ENCODE peak calls at places on chromosome 20, in seven cellular contexts. C is SK-N-SH, V is GM12878, A is Panc1, L is HCT116, Z is GM23338, T is A549. W is an unnamed sample.

GRCh38 chr20:24952376-24953203 is 3.5 kb downstream of the CST7 start:
- DNase-seq in C (no peak), V (no peak), A (no peak), L (no peak), Z (no peak), T (no peak), W (no peak)

GRCh38 chr20:53890434-53891305 is 179.7 kb downstream of the BCAS1 start:
- DNase-seq in C (no peak), V (no peak), A (no peak), L (no peak), Z (no peak), T (no peak), W (no peak)

GRCh38 chr20:32045999-32046398 is 6.0 kb upstream of the HCK start:
- DNase-seq in C (no peak), V (no peak), A (no peak), L (no peak), Z (no peak), T (no peak), W (no peak)

GRCh38 chr20:56540415-56540814 is 7.4 kb downstream of the FAM209B start:
- DNase-seq in C (no peak), V (no peak), A (no peak), L (no peak), Z (no peak), T (no peak), W (no peak)

GRCh38 chr20:33864324-33864963 is 53.3 kb downstream of the CHMP4B start:
- DNase-seq in C (peak; percentile 78), V (no peak), A (no peak), L (no peak), Z (no peak), T (no peak), W (no peak)

GRCh38 chr20:25247100-25247665 is 702 bp upstream of the PYGB start:
- DNase-seq in C (peak; percentile 68), V (no peak), A (no peak), L (peak; percentile 37), Z (peak; percentile 81), T (peak; percentile 84), W (peak; percentile 31)

GRCh38 chr20:24837721-24838456 is 111.2 kb upstream of the CST7 start:
- DNase-seq in C (no peak), V (no peak), A (no peak), L (no peak), Z (no peak), T (no peak), W (no peak)

GRCh38 chr20:46293084-46293483 is 15.2 kb downstream of the CDH22 start:
- DNase-seq in C (no peak), V (no peak), A (no peak), L (no peak), Z (peak; percentile 78), T (peak; percentile 40), W (no peak)

GRCh38 chr20:63280929-63281545 is 8.4 kb downstream of the ARFGAP1 start:
- DNase-seq in C (peak; percentile 61), V (no peak), A (no peak), L (no peak), Z (peak; percentile 77), T (peak; percentile 48), W (no peak)

GRCh38 chr20:43911066-43911465 is 3.6 kb upstream of the TOX2 start:
- DNase-seq in C (no peak), V (no peak), A (no peak), L (peak; percentile 38), Z (peak; percentile 13), T (peak; percentile 37), W (peak; percentile 23)

GRCh38 chr20:46057856-46058655 is 29.0 kb downstream of the SLC12A5 start:
- DNase-seq in C (no peak), V (no peak), A (no peak), L (no peak), Z (peak; percentile 93), T (no peak), W (peak; percentile 95)

GRCh38 chr20:16208443-16208842 is 364.8 kb downstream of the KIF16B start:
- DNase-seq in C (no peak), V (no peak), A (no peak), L (no peak), Z (no peak), T (no peak), W (no peak)

GRCh38 chr20:39390186-39390585 is 428.0 kb downstream of the DHX35 start:
- DNase-seq in C (no peak), V (no peak), A (no peak), L (no peak), Z (no peak), T (no peak), W (no peak)

DNA sequence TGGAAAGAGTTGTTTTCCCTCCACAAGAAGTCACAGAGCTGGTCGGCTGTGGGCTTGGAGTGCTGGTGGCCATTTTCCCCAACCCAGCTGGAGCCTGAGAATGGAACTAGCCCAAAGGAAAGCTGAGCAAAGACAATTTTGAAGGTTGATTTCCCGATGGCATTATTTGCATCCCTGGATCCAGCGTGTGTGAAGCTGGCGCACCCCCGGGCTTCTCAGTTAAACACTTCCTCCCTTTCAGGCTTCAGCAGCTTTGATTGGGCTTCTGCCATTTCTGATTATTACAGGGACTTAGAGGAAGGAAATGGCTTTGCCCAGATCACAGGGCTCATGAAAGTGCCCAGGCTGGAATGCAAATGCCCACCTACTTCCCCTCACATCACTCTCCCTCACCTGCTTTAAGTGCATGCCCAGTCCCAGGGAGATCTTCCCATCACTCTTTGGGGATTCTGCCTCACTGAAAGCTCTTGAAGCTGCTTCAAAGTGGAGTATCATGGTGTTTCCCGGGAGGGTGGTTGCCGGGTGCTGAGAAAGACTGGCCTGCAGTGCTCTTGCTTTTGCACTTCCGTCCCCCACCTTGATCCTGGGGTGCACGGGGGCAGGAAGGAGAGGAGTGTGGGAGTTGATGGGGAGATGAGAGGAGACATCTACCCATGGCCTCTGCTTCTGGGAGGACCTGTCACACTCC is 28.2 kb downstream of the PHACTR3 start:
- DNase-seq in C (no peak), V (no peak), A (no peak), L (no peak), Z (no peak), T (no peak), W (no peak)
- TF ChIP-seq REST in C (no peak), V (no peak), A (no peak), L (no peak), Z (no peak), T (no peak), W (no peak)

GRCh38 chr20:62255976-62256375 is 17.7 kb downstream of the OSBPL2 start:
- DNase-seq in C (no peak), V (no peak), A (no peak), L (no peak), Z (no peak), T (no peak), W (no peak)

GRCh38 chr20:62262064-62262463 is 23.7 kb downstream of the OSBPL2 start:
- DNase-seq in C (no peak), V (no peak), A (no peak), L (no peak), Z (no peak), T (no peak), W (no peak)

GRCh38 chr20:62259294-62259565 is 20.9 kb downstream of the OSBPL2 start:
- DNase-seq in C (no peak), V (no peak), A (no peak), L (no peak), Z (no peak), T (no peak), W (no peak)

GRCh38 chr20:62254021-62254724 is 15.9 kb downstream of the OSBPL2 start:
- DNase-seq in C (no peak), V (no peak), A (no peak), L (no peak), Z (peak; percentile 36), T (no peak), W (no peak)

DNA sequence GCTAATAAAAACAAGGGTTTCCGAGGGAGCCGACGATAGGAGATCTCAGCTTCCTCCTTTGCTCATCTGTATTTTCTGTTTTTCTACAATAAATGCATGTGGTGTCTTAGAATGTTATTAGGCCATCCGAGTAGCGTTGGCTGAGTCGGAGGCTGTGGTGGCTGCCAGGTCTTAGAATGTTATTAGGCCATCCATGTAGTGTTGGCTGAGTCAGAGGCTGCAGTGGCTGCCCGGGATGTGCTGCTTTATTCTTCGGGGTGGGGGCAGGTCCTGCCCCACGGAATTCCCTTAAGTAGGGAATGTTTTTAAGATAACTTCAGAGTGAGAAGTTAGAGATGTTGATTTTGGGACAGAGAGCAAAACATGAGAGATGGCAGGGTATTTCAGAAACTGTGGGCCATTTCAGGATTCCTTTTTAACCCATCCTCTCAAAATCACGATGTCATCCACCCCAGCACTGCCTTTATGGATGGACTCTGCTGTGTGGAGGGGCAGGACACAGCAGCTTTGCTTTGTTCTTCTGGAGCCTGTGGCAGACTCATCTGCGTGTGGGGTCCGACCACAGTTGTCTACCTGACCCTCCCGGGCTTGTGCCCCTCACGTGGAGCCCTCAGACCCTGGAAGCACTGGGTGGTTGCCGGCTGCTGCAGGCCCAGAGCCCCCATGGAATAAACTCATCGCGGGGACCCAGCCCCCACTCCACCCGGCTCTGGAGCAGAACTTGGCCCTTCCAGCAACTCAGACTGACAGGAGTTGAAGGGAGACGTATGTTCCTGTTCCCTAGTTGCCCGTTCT is 20.4 kb downstream of the OSBPL2 start:
- DNase-seq in C (no peak), V (no peak), A (no peak), L (no peak), Z (no peak), T (no peak), W (no peak)
- TF ChIP-seq REST in C (no peak), V (no peak), A (no peak), L (no peak), Z (no peak), T (no peak), W (no peak)

DNA sequence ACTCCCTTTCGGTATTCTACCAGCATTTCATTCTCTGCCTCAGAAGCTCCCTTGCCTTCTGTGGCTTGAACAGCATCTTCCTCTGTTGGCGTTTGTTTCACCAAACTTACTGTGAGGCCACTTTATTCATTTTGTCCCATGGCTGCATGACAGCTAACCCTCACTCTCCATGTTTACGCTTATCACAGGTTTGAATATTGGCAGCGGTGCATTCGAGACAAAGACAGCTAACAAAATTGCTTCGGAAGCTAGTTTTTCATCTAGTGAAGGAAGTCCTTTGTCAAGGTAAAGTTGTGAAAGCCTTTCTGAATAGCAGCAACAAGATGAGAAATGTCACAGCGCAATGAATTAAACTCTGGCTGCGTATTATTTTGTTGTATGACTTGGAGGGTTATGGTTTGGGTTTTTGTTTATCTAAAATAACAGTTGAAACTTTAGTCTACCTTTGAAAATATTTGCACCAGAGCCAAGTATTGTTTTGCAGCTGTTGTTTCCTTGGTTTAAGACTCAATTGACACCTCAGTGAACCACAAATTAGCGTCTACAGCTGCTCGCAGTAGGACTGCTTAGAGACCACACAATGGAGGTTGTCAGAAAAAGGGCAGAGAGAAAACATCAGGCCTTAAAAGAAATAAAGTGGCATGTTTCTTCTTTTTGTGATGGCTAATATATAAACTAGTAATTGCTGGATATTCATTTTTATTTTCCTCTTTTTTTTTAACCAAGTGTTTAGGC is 70.4 kb upstream of the XRN2 start:
- DNase-seq in C (no peak), V (no peak), A (no peak), L (no peak), Z (no peak), T (no peak), W (no peak)
- TF ChIP-seq REST in C (no peak), V (no peak), A (no peak), L (no peak), Z (no peak), T (no peak), W (no peak)

GRCh38 chr20:9179867-9180266 is 111.0 kb downstream of the PLCB4 start:
- DNase-seq in C (no peak), V (no peak), A (no peak), L (no peak), Z (no peak), T (no peak), W (no peak)

GRCh38 chr20:9186396-9186795 is 117.5 kb downstream of the PLCB4 start:
- DNase-seq in C (no peak), V (no peak), A (no peak), L (no peak), Z (no peak), T (no peak), W (no peak)

GRCh38 chr20:9180480-9181257 is 111.8 kb downstream of the PLCB4 start:
- DNase-seq in C (no peak), V (no peak), A (no peak), L (no peak), Z (peak; percentile 47), T (no peak), W (no peak)

GRCh38 chr20:9185511-9185910 is 116.6 kb downstream of the PLCB4 start:
- DNase-seq in C (no peak), V (no peak), A (no peak), L (no peak), Z (no peak), T (peak; percentile 22), W (no peak)
- TF ChIP-seq REST in C (no peak), V (no peak), A (no peak), L (no peak), Z (no peak), T (no peak), W (no peak)